ENCODE peak calls at places on chromosome 19, in eight cellular contexts. One of them, this sample, is unnamed.

GRCh38 chr19:46409146-46409545 is 4.2 kb downstream of the CCDC8 start:
- DNase-seq in right lobe of liver: no peak
- DNase-seq in colonic mucosa: no peak
- DNase-seq in kidney epithelial cell: no peak
- DNase-seq in pancreas: no peak
- DNase-seq in epithelial cell of esophagus: no peak
- DNase-seq in IMR-90: no peak
- DNase-seq in AG04450: no peak
- DNase-seq in this sample: no peak

GRCh38 chr19:31313291-31314030 is 35.8 kb downstream of the TSHZ3 start:
- DNase-seq in right lobe of liver: no peak
- DNase-seq in colonic mucosa: no peak
- DNase-seq in kidney epithelial cell: no peak
- DNase-seq in pancreas: no peak
- DNase-seq in epithelial cell of esophagus: no peak
- DNase-seq in IMR-90: no peak
- DNase-seq in AG04450: no peak
- DNase-seq in this sample: no peak

GRCh38 chr19:676007-676342 is 217 bp upstream of the FSTL3 start:
- DNase-seq in right lobe of liver: no peak
- DNase-seq in colonic mucosa: no peak
- DNase-seq in kidney epithelial cell: no peak
- DNase-seq in pancreas: no peak
- DNase-seq in epithelial cell of esophagus: no peak
- DNase-seq in IMR-90: no peak
- DNase-seq in AG04450: no peak
- DNase-seq in this sample: no peak

GRCh38 chr19:46453661-46454060 is 17.7 kb downstream of the PNMA8A start:
- DNase-seq in right lobe of liver: no peak
- DNase-seq in colonic mucosa: no peak
- DNase-seq in kidney epithelial cell: no peak
- DNase-seq in pancreas: no peak
- DNase-seq in epithelial cell of esophagus: peak; percentile 94
- DNase-seq in IMR-90: no peak
- DNase-seq in AG04450: no peak
- DNase-seq in this sample: no peak

GRCh38 chr19:10871711-10872550 is 578 bp downstream of the CARM1 start:
- DNase-seq in right lobe of liver: peak; percentile 63
- DNase-seq in colonic mucosa: peak; percentile 60
- DNase-seq in kidney epithelial cell: no peak
- DNase-seq in pancreas: peak; percentile 88
- DNase-seq in epithelial cell of esophagus: peak; percentile 24
- DNase-seq in IMR-90: no peak
- DNase-seq in AG04450: no peak
- DNase-seq in this sample: no peak

GRCh38 chr19:7349231-7349591 is 474 bp downstream of the ARHGEF18 start:
- DNase-seq in right lobe of liver: no peak
- DNase-seq in colonic mucosa: no peak
- DNase-seq in kidney epithelial cell: no peak
- DNase-seq in pancreas: no peak
- DNase-seq in epithelial cell of esophagus: no peak
- DNase-seq in IMR-90: no peak
- DNase-seq in AG04450: no peak
- DNase-seq in this sample: no peak

GRCh38 chr19:9956956-9957355 is 20.6 kb upstream of the OLFM2 start:
- DNase-seq in right lobe of liver: no peak
- DNase-seq in colonic mucosa: no peak
- DNase-seq in kidney epithelial cell: no peak
- DNase-seq in pancreas: no peak
- DNase-seq in epithelial cell of esophagus: no peak
- DNase-seq in IMR-90: peak; percentile 24
- DNase-seq in AG04450: no peak
- DNase-seq in this sample: no peak

GRCh38 chr19:44891016-44891882 is at the start of gene TOMM40:
- DNase-seq in right lobe of liver: peak; percentile 100
- DNase-seq in colonic mucosa: no peak
- DNase-seq in kidney epithelial cell: peak; percentile 98
- DNase-seq in pancreas: peak; percentile 100
- DNase-seq in epithelial cell of esophagus: no peak
- DNase-seq in IMR-90: peak; percentile 100
- DNase-seq in AG04450: no peak
- DNase-seq in this sample: peak; percentile 96

GRCh38 chr19:15452111-15453047 is 2.6 kb upstream of the WIZ start:
- DNase-seq in right lobe of liver: peak; percentile 91
- DNase-seq in colonic mucosa: peak; percentile 86
- DNase-seq in kidney epithelial cell: peak; percentile 63
- DNase-seq in pancreas: peak; percentile 93
- DNase-seq in epithelial cell of esophagus: peak; percentile 77
- DNase-seq in IMR-90: peak; percentile 58
- DNase-seq in AG04450: peak; percentile 8
- DNase-seq in this sample: no peak

GRCh38 chr19:45151821-45152503 is 8.8 kb downstream of the NKPD1 start:
- DNase-seq in right lobe of liver: no peak
- DNase-seq in colonic mucosa: no peak
- DNase-seq in kidney epithelial cell: no peak
- DNase-seq in pancreas: peak; percentile 73
- DNase-seq in epithelial cell of esophagus: no peak
- DNase-seq in IMR-90: no peak
- DNase-seq in AG04450: no peak
- DNase-seq in this sample: no peak

GRCh38 chr19:47407417-47407774 is 11.9 kb downstream of the MEIS3 start:
- DNase-seq in right lobe of liver: no peak
- DNase-seq in colonic mucosa: no peak
- DNase-seq in kidney epithelial cell: no peak
- DNase-seq in pancreas: peak; percentile 77
- DNase-seq in epithelial cell of esophagus: no peak
- DNase-seq in IMR-90: no peak
- DNase-seq in AG04450: no peak
- DNase-seq in this sample: no peak

GRCh38 chr19:38317104-38317612 is 1.4 kb upstream of the YIF1B start:
- DNase-seq in right lobe of liver: no peak
- DNase-seq in colonic mucosa: no peak
- DNase-seq in kidney epithelial cell: no peak
- DNase-seq in pancreas: no peak
- DNase-seq in epithelial cell of esophagus: no peak
- DNase-seq in IMR-90: no peak
- DNase-seq in AG04450: no peak
- DNase-seq in this sample: no peak

GRCh38 chr19:383922-384800 is 24.8 kb downstream of the C2CD4C start:
- DNase-seq in right lobe of liver: no peak
- DNase-seq in colonic mucosa: no peak
- DNase-seq in kidney epithelial cell: no peak
- DNase-seq in pancreas: no peak
- DNase-seq in epithelial cell of esophagus: no peak
- DNase-seq in IMR-90: no peak
- DNase-seq in AG04450: no peak
- DNase-seq in this sample: no peak

GRCh38 chr19:46732966-46733692 is 12.7 kb upstream of the FKRP start:
- DNase-seq in right lobe of liver: no peak
- DNase-seq in colonic mucosa: no peak
- DNase-seq in kidney epithelial cell: no peak
- DNase-seq in pancreas: peak; percentile 38
- DNase-seq in epithelial cell of esophagus: peak; percentile 33
- DNase-seq in IMR-90: peak; percentile 44
- DNase-seq in AG04450: no peak
- DNase-seq in this sample: no peak

GRCh38 chr19:17473041-17473440 is 2.7 kb downstream of the SLC27A1 start:
- DNase-seq in right lobe of liver: no peak
- DNase-seq in colonic mucosa: no peak
- DNase-seq in kidney epithelial cell: no peak
- DNase-seq in pancreas: no peak
- DNase-seq in epithelial cell of esophagus: peak; percentile 74
- DNase-seq in IMR-90: peak; percentile 90
- DNase-seq in AG04450: peak; percentile 57
- DNase-seq in this sample: no peak

GRCh38 chr19:6570754-6571153 is 20.2 kb downstream of the CD70 start:
- DNase-seq in right lobe of liver: no peak
- DNase-seq in colonic mucosa: no peak
- DNase-seq in kidney epithelial cell: no peak
- DNase-seq in pancreas: no peak
- DNase-seq in epithelial cell of esophagus: no peak
- DNase-seq in IMR-90: no peak
- DNase-seq in AG04450: no peak
- DNase-seq in this sample: no peak

GRCh38 chr19:17576758-17577532 is 21.5 kb downstream of the COLGALT1 start:
- DNase-seq in right lobe of liver: no peak
- DNase-seq in colonic mucosa: peak; percentile 87
- DNase-seq in kidney epithelial cell: no peak
- DNase-seq in pancreas: peak; percentile 74
- DNase-seq in epithelial cell of esophagus: peak; percentile 73
- DNase-seq in IMR-90: no peak
- DNase-seq in AG04450: no peak
- DNase-seq in this sample: no peak

DNA sequence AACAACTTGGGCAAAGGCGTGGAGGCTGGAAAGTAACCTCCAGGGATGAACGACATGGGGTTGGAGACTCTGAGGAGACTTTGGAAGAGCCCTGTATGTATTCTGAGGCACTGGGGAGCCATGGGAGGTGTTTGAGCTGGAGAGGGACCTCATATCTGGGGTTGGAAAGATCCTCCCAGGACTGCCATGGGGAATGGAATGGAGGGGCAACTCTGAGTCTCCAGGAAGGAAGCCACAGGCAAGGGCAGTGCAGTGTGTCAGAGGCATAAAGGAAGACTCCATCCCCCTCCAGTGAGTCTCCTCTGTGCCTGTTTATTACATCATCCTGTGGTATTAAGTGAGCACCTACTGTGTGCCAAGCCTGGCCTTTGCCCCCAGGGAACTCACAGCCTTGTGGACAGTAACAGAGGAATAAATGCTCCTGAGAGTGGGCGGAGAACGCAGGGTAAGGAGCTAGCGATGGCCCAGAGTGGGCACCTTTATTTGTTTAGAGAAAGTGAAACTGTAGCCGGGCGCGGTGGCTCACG is 7.7 kb downstream of the PEAK3 start:
- DNase-seq in right lobe of liver: no peak
- DNase-seq in colonic mucosa: no peak
- DNase-seq in kidney epithelial cell: no peak
- DNase-seq in pancreas: no peak
- DNase-seq in epithelial cell of esophagus: no peak
- DNase-seq in IMR-90: no peak
- DNase-seq in AG04450: no peak
- DNase-seq in this sample: no peak
- H3K4me3 ChIP-seq in right lobe of liver: no peak overlapping the region
- H3K4me3 ChIP-seq in colonic mucosa: no peak overlapping the region
- H3K4me3 ChIP-seq in kidney epithelial cell: no peak overlapping the region
- H3K4me3 ChIP-seq in pancreas: no peak overlapping the region
- H3K4me3 ChIP-seq in epithelial cell of esophagus: no peak overlapping the region
- H3K4me3 ChIP-seq in IMR-90: no peak overlapping the region
- H3K4me3 ChIP-seq in AG04450: peak overlapping the region; percentile 42
- H3K4me3 ChIP-seq in this sample: peak overlapping the region; percentile 32

DNA sequence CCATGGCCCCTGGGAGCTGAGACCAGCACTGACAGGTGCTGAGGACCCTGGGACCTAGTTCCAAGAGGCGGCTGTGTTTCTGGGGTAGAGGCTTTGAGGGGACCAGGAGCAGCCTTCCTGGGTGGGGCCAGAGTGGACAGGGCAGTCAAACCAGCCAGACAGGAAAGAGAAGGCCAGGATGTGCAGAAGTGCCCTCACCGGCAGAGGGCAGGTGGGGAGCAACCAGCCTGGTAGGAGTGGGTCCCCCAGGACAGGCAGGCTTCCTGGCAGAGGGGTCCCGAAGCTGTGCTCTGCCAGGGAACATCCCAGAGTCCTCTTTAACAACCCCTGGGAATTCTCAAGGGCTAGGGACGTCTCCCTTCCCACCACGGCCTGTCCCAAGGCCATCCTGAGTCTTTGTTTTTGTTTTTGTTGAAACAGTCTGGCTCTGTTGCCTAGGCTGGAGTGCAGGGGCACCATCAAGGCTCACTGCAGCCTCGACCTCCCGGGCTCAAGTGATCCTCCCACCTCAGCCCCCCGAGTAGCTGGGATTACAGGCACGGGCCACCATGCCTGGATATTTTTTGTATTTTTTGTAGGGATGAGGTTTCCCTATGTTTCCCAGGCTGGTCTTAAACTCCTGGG is 3.0 kb upstream of the HIPK4 start:
- DNase-seq in right lobe of liver: no peak
- DNase-seq in colonic mucosa: peak; percentile 43
- DNase-seq in kidney epithelial cell: no peak
- DNase-seq in pancreas: no peak
- DNase-seq in epithelial cell of esophagus: peak; percentile 72
- DNase-seq in IMR-90: no peak
- DNase-seq in AG04450: no peak
- DNase-seq in this sample: peak; percentile 36
- TF ChIP-seq CTCF in right lobe of liver: peak; percentile 14
- TF ChIP-seq CTCF in colonic mucosa: peak; percentile 23
- TF ChIP-seq CTCF in kidney epithelial cell: peak; percentile 28
- TF ChIP-seq CTCF in pancreas: no peak
- TF ChIP-seq CTCF in epithelial cell of esophagus: peak; percentile 68
- TF ChIP-seq CTCF in IMR-90: peak; percentile 18
- TF ChIP-seq CTCF in AG04450: no peak
- TF ChIP-seq CTCF in this sample: peak; percentile 59

GRCh38 chr19:48720251-48720612 is 707 bp upstream of the MAMSTR start:
- DNase-seq in right lobe of liver: no peak
- DNase-seq in colonic mucosa: no peak
- DNase-seq in kidney epithelial cell: no peak
- DNase-seq in pancreas: no peak
- DNase-seq in epithelial cell of esophagus: no peak
- DNase-seq in IMR-90: no peak
- DNase-seq in AG04450: no peak
- DNase-seq in this sample: no peak
- H3K4me3 ChIP-seq in right lobe of liver: no peak overlapping the region
- H3K4me3 ChIP-seq in colonic mucosa: no peak overlapping the region
- H3K4me3 ChIP-seq in kidney epithelial cell: peak overlapping the region; percentile 76
- H3K4me3 ChIP-seq in pancreas: no peak overlapping the region
- H3K4me3 ChIP-seq in epithelial cell of esophagus: peak overlapping the region; percentile 74
- H3K4me3 ChIP-seq in IMR-90: no peak overlapping the region
- H3K4me3 ChIP-seq in AG04450: peak overlapping the region; percentile 44
- H3K4me3 ChIP-seq in this sample: no peak overlapping the region

DNA sequence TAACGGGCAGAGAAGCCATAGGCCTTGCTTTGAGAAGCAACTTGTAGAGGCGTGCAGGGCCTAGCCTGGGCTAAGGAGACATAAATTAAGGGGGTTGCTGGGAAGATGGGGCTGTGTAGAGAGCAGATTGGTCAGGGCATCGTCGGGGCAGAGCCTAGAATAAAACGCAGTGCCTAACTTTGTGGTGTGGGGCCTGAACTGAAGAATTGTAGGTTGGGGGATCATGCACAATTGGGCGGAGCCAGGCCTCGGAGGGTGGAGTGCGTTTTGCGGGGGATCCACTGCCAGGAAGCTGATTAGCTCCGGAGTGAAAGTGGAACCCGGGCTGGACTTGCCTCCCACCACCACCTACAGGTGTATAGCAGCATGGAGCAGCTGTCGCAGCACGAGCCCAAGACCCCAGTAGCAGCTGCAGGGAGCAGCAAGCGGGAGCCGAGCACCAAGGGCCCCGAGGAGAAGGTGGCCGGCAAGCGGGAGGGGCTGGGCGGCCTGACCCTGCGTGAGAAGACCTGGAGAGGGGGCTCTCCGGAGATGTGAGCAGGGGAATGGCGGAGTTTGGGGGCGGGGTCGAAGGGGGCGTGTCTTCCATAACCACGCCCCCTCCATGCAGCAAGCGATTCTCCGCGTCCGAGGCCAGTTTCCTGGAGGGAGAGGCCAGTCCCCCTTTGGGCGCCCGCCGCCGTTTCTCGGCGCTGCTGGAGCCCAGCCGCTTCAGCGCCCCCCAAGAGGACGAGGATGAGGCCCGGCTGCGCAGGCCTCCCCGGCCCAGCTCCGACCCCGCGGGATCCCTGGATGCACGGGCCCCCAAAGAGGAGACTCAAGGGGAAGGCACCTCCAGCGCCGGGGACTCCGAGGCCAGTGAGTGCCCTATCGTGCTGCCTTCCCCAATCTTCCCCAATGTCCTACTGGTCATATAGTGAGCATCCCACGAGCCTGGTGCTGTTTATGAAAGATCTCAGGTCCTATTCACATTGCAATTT is 13.8 kb downstream of the DNASE2 start:
- DNase-seq in right lobe of liver: no peak
- DNase-seq in colonic mucosa: peak; percentile 71
- DNase-seq in kidney epithelial cell: no peak
- DNase-seq in pancreas: peak; percentile 86
- DNase-seq in epithelial cell of esophagus: peak; percentile 48
- DNase-seq in IMR-90: peak; percentile 43
- DNase-seq in AG04450: no peak
- DNase-seq in this sample: no peak
- TF ChIP-seq CTCF in right lobe of liver: no peak
- TF ChIP-seq CTCF in colonic mucosa: no peak
- TF ChIP-seq CTCF in kidney epithelial cell: peak; percentile 8
- TF ChIP-seq CTCF in pancreas: no peak
- TF ChIP-seq CTCF in epithelial cell of esophagus: no peak
- TF ChIP-seq CTCF in IMR-90: no peak
- TF ChIP-seq CTCF in AG04450: peak; percentile 1
- TF ChIP-seq CTCF in this sample: no peak